ENCODE peak calls at places on chromosomes 7 and 10, in eight cellular contexts. C is brain microvascular endothelial cell; J is GM03348; E is NCI-H1105; V is stimulated activated CD4-positive, alpha-beta T cell treated with anti-CD3 and anti-CD28 coated beads, Interleukin-12 subunit alpha, Interleukin-12 subunit beta, amount 100 ng/mL, for 4 hours; N is GM23248; D is HFF-Myc; X is right cardiac atrium. H is an unnamed sample.

GRCh38 chr10:130770018-130770630 is 541.4 kb downstream of the TCERG1L start:
- DNase-seq in C (no peak), J (no peak), E (no peak), V (no peak), N (no peak), D (no peak), X (no peak), H (no peak)

GRCh38 chr10:103551619-103552602 is 58.4 kb downstream of the NEURL1 start:
- DNase-seq in C (no peak), J (no peak), E (no peak), V (no peak), N (no peak), D (no peak), X (peak), H (no peak)

GRCh38 chr7:118184392-118184899 is 482 bp downstream of the LSM8 start:
- DNase-seq in C (no peak), J (no peak), E (no peak), V (no peak), N (peak), D (no peak), X (no peak), H (peak)

GRCh38 chr7:150631084-150631824 is 931 bp downstream of the GIMAP6 start:
- DNase-seq in C (no peak), J (no peak), E (no peak), V (peak), N (no peak), D (no peak), X (peak), H (no peak)

GRCh38 chr10:96910488-96911395 is 78.6 kb downstream of the LCOR start:
- DNase-seq in C (peak), J (peak), E (no peak), V (no peak), N (peak), D (peak), X (no peak), H (peak)

GRCh38 chr7:113199841-113200240 is 81.5 kb upstream of the SMIM30 start:
- DNase-seq in C (peak), J (no peak), E (no peak), V (no peak), N (peak), D (peak), X (no peak), H (peak)

GRCh38 chr10:86968271-86968993 is at the start of gene ADIRF:
- DNase-seq in C (no peak), J (peak), E (no peak), V (no peak), N (peak), D (no peak), X (peak), H (peak)

GRCh38 chr7:24825315-24825917 is 68.2 kb upstream of the GSDME start:
- DNase-seq in C (no peak), J (peak), E (no peak), V (no peak), N (peak), D (no peak), X (no peak), H (peak)

GRCh38 chr10:33952692-33953360 is 618.4 kb upstream of the NRP1 start:
- DNase-seq in C (peak), J (peak), E (no peak), V (no peak), N (peak), D (no peak), X (no peak), H (peak)

GRCh38 chr10:22246680-22247391 is 29.0 kb upstream of the EBLN1 start:
- DNase-seq in C (peak), J (peak), E (no peak), V (no peak), N (peak), D (no peak), X (no peak), H (peak)

GRCh38 chr10:126813432-126813831 is 91.8 kb upstream of the DOCK1 start:
- DNase-seq in C (no peak), J (no peak), E (no peak), V (no peak), N (no peak), D (no peak), X (no peak), H (no peak)

GRCh38 chr10:101889256-101890210 is 45.9 kb upstream of the KCNIP2 start:
- DNase-seq in C (peak), J (peak), E (peak), V (peak), N (peak), D (peak), X (peak), H (peak)

GRCh38 chr7:155811560-155811894 is 736 bp downstream of the SHH start:
- DNase-seq in C (no peak), J (no peak), E (no peak), V (no peak), N (no peak), D (no peak), X (no peak), H (no peak)

GRCh38 chr7:36300696-36301350 is 88.8 kb upstream of the ANLN start:
- DNase-seq in C (no peak), J (no peak), E (no peak), V (no peak), N (peak), D (no peak), X (no peak), H (no peak)

GRCh38 chr7:76333388-76334101 is 25.2 kb downstream of the YWHAG start:
- DNase-seq in C (no peak), J (no peak), E (no peak), V (no peak), N (no peak), D (no peak), X (peak), H (peak)

GRCh38 chr7:1981878-1982230 is 250.9 kb downstream of the MAD1L1 start:
- DNase-seq in C (no peak), J (no peak), E (no peak), V (no peak), N (no peak), D (no peak), X (no peak), H (no peak)

GRCh38 chr7:80517177-80517804 is 5.4 kb upstream of the GNAT3 start:
- DNase-seq in C (no peak), J (no peak), E (no peak), V (no peak), N (no peak), D (no peak), X (no peak), H (peak)

GRCh38 chr7:156764016-156764669 is 123.6 kb downstream of the RNF32 start:
- DNase-seq in C (peak), J (peak), E (peak), V (no peak), N (peak), D (peak), X (peak), H (peak)

GRCh38 chr10:62584216-62584615 is 210.0 kb downstream of the ZNF365 start:
- DNase-seq in C (peak), J (peak), E (no peak), V (no peak), N (peak), D (no peak), X (no peak), H (peak)

GRCh38 chr7:131100357-131101054 is 227.2 kb upstream of the MKLN1 start:
- DNase-seq in C (no peak), J (no peak), E (no peak), V (no peak), N (no peak), D (no peak), X (peak), H (no peak)

GRCh38 chr7:29609162-29610030 is 45.8 kb downstream of the PRR15 start:
- DNase-seq in C (no peak), J (peak), E (peak), V (no peak), N (peak), D (no peak), X (no peak), H (peak)

GRCh38 chr10:22560391-22561239 is 153.8 kb downstream of the PIP4K2A start:
- DNase-seq in C (no peak), J (no peak), E (no peak), V (no peak), N (no peak), D (no peak), X (no peak), H (no peak)

GRCh38 chr10:79137826-79138225 is 69.1 kb downstream of the ZMIZ1 start:
- DNase-seq in C (no peak), J (no peak), E (no peak), V (no peak), N (no peak), D (no peak), X (peak), H (peak)

GRCh38 chr7:18666107-18666728 is 170.7 kb downstream of the HDAC9 start:
- DNase-seq in C (peak), J (peak), E (peak), V (peak), N (peak), D (peak), X (peak), H (peak)

GRCh38 chr7:31603076-31603475 is 83.9 kb upstream of the PPP1R17 start:
- DNase-seq in C (no peak), J (peak), E (no peak), V (no peak), N (peak), D (no peak), X (no peak), H (peak)

GRCh38 chr10:132836248-132836831 is 50.4 kb upstream of the NKX6-2 start:
- DNase-seq in C (no peak), J (no peak), E (no peak), V (no peak), N (no peak), D (no peak), X (peak), H (no peak)

GRCh38 chr7:47342646-47343045 is 239.3 kb downstream of the TNS3 start:
- DNase-seq in C (no peak), J (no peak), E (no peak), V (no peak), N (peak), D (no peak), X (peak), H (no peak)

GRCh38 chr7:517848-518629 is 1.6 kb downstream of the PDGFA start:
- DNase-seq in C (peak), J (peak), E (peak), V (peak), N (peak), D (no peak), X (peak), H (peak)

GRCh38 chr10:44118500-44118899 is 266.4 kb downstream of the CXCL12 start:
- DNase-seq in C (no peak), J (no peak), E (no peak), V (no peak), N (no peak), D (no peak), X (no peak), H (no peak)

GRCh38 chr7:155763721-155764431 is 48.4 kb downstream of the SHH start:
- DNase-seq in C (peak), J (no peak), E (no peak), V (peak), N (no peak), D (no peak), X (no peak), H (peak)

GRCh38 chr10:79068203-79068561 is 584 bp upstream of the ZMIZ1 start:
- DNase-seq in C (no peak), J (no peak), E (no peak), V (peak), N (peak), D (no peak), X (peak), H (no peak)

GRCh38 chr10:69506834-69507643 is 55.8 kb downstream of the TSPAN15 start:
- DNase-seq in C (no peak), J (no peak), E (no peak), V (no peak), N (no peak), D (no peak), X (no peak), H (no peak)

GRCh38 chr7:129401228-129401967 is 32.8 kb upstream of the STRIP2 start:
- DNase-seq in C (no peak), J (peak), E (no peak), V (no peak), N (peak), D (no peak), X (no peak), H (no peak)

GRCh38 chr10:131315343-131315742 is 3.8 kb upstream of the TCERG1L start:
- DNase-seq in C (peak), J (no peak), E (no peak), V (no peak), N (no peak), D (no peak), X (no peak), H (no peak)

GRCh38 chr7:92717982-92718716 is 118.2 kb downstream of the CDK6 start:
- DNase-seq in C (peak), J (peak), E (no peak), V (peak), N (peak), D (no peak), X (peak), H (peak)

H was measured in fibroblast of mammary gland.